ENCODE peak calls at places on chromosomes 5 and 9, in eight cellular contexts. One of them, this sample, is unnamed.

GRCh38 chr9:75432386-75432785 is 344.1 kb downstream of the OSTF1 start:
- DNase-seq in brain microvascular endothelial cell: no peak
- DNase-seq in thyroid gland: no peak
- DNase-seq in cardiac muscle cell: no peak
- DNase-seq in fibroblast of mammary gland: no peak
- DNase-seq in NB4: no peak
- DNase-seq in Peyer's patch: no peak
- DNase-seq in adrenal gland: peak
- DNase-seq in this sample: no peak

GRCh38 chr5:53087596-53087995 is 22.0 kb downstream of the MOCS2 start:
- DNase-seq in Peyer's patch: no peak
- DNase-seq in adrenal gland: no peak
- DNase-seq in thyroid gland: no peak
- DNase-seq in brain microvascular endothelial cell: no peak
- DNase-seq in NB4: no peak
- DNase-seq in cardiac muscle cell: peak
- DNase-seq in fibroblast of mammary gland: no peak
- DNase-seq in this sample: no peak

GRCh38 chr5:145697251-145698016 is 137.7 kb downstream of the PRELID2 start:
- DNase-seq in fibroblast of mammary gland: peak
- DNase-seq in thyroid gland: no peak
- DNase-seq in Peyer's patch: no peak
- DNase-seq in NB4: peak
- DNase-seq in brain microvascular endothelial cell: peak
- DNase-seq in adrenal gland: peak
- DNase-seq in cardiac muscle cell: peak
- DNase-seq in this sample: no peak

GRCh38 chr9:4933177-4933576 is 51.9 kb upstream of the JAK2 start:
- DNase-seq in cardiac muscle cell: peak
- DNase-seq in fibroblast of mammary gland: peak
- DNase-seq in Peyer's patch: no peak
- DNase-seq in brain microvascular endothelial cell: no peak
- DNase-seq in adrenal gland: no peak
- DNase-seq in thyroid gland: peak
- DNase-seq in NB4: no peak
- DNase-seq in this sample: no peak

GRCh38 chr9:127182901-127183746 is 60.7 kb upstream of the ANGPTL2 start:
- DNase-seq in fibroblast of mammary gland: peak
- DNase-seq in NB4: peak
- DNase-seq in brain microvascular endothelial cell: peak
- DNase-seq in cardiac muscle cell: no peak
- DNase-seq in thyroid gland: no peak
- DNase-seq in Peyer's patch: peak
- DNase-seq in adrenal gland: peak
- DNase-seq in this sample: no peak

GRCh38 chr9:134306583-134307222 is 19.6 kb upstream of the RXRA start:
- DNase-seq in brain microvascular endothelial cell: no peak
- DNase-seq in NB4: no peak
- DNase-seq in thyroid gland: no peak
- DNase-seq in fibroblast of mammary gland: no peak
- DNase-seq in Peyer's patch: peak
- DNase-seq in cardiac muscle cell: no peak
- DNase-seq in adrenal gland: no peak
- DNase-seq in this sample: no peak

GRCh38 chr9:110383491-110383890 is 45.8 kb upstream of the TXNDC8 start:
- DNase-seq in thyroid gland: no peak
- DNase-seq in Peyer's patch: no peak
- DNase-seq in fibroblast of mammary gland: no peak
- DNase-seq in adrenal gland: no peak
- DNase-seq in brain microvascular endothelial cell: no peak
- DNase-seq in cardiac muscle cell: no peak
- DNase-seq in NB4: no peak
- DNase-seq in this sample: no peak

GRCh38 chr9:98251554-98251953 is 3.9 kb downstream of the TBC1D2 start:
- DNase-seq in cardiac muscle cell: peak
- DNase-seq in Peyer's patch: no peak
- DNase-seq in brain microvascular endothelial cell: peak
- DNase-seq in fibroblast of mammary gland: peak
- DNase-seq in adrenal gland: no peak
- DNase-seq in NB4: no peak
- DNase-seq in thyroid gland: no peak
- DNase-seq in this sample: no peak

GRCh38 chr5:73333944-73334703 is 114.5 kb downstream of the FOXD1 start:
- DNase-seq in cardiac muscle cell: no peak
- DNase-seq in NB4: no peak
- DNase-seq in brain microvascular endothelial cell: no peak
- DNase-seq in fibroblast of mammary gland: no peak
- DNase-seq in Peyer's patch: no peak
- DNase-seq in adrenal gland: no peak
- DNase-seq in thyroid gland: no peak
- DNase-seq in this sample: no peak

GRCh38 chr9:99197987-99198386 is 23.8 kb downstream of the ALG2 start:
- DNase-seq in brain microvascular endothelial cell: no peak
- DNase-seq in cardiac muscle cell: no peak
- DNase-seq in adrenal gland: no peak
- DNase-seq in Peyer's patch: no peak
- DNase-seq in fibroblast of mammary gland: no peak
- DNase-seq in NB4: no peak
- DNase-seq in thyroid gland: no peak
- DNase-seq in this sample: no peak

GRCh38 chr5:135185461-135186075 is 151.5 kb upstream of the PITX1 start:
- DNase-seq in thyroid gland: peak
- DNase-seq in brain microvascular endothelial cell: no peak
- DNase-seq in adrenal gland: no peak
- DNase-seq in cardiac muscle cell: peak
- DNase-seq in fibroblast of mammary gland: peak
- DNase-seq in NB4: no peak
- DNase-seq in Peyer's patch: no peak
- DNase-seq in this sample: no peak

GRCh38 chr5:14528926-14529325 is 52.7 kb upstream of the OTULINL start:
- DNase-seq in adrenal gland: no peak
- DNase-seq in cardiac muscle cell: no peak
- DNase-seq in Peyer's patch: no peak
- DNase-seq in thyroid gland: no peak
- DNase-seq in brain microvascular endothelial cell: no peak
- DNase-seq in NB4: no peak
- DNase-seq in fibroblast of mammary gland: no peak
- DNase-seq in this sample: no peak

DNA sequence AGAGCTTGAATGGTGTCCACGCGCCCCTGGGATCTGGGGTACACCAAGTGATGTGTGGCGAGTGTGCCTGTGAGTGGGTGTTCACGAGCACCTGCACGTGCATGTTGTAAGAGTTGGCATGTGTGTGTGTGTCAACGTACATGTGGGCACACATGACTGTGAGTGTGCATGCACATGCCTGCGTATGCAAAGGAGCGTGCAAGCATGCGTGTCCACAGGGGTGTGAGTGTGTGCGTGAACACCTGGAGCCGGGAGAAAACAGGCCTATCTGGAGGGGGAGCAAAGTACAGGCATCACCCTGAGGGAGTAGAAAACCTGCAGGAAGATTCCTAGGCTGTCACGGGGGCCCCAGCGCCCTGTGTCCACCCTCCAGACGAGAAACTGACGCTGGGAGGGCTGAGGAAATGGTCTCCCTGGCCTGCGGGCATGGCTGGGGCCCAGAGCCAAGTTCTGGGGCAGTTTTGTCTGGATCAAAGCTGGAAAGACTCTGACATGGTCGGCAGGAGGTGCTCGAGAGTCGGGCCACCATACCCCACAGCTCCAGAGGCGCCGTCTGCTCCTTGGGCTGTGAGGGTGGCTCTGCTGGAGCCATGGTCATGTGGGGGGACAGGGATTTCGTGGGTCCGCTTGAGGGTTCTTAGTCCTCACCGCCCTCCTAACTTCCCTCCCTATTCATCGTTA is 31.8 kb downstream of the PTGES start:
- DNase-seq in cardiac muscle cell: no peak
- DNase-seq in fibroblast of mammary gland: no peak
- DNase-seq in brain microvascular endothelial cell: no peak
- DNase-seq in NB4: no peak
- DNase-seq in Peyer's patch: no peak
- DNase-seq in adrenal gland: no peak
- DNase-seq in thyroid gland: no peak
- DNase-seq in this sample: no peak
- TF ChIP-seq CTCF in cardiac muscle cell: no peak
- TF ChIP-seq CTCF in fibroblast of mammary gland: no peak
- TF ChIP-seq CTCF in brain microvascular endothelial cell: peak
- TF ChIP-seq CTCF in NB4: no peak
- TF ChIP-seq CTCF in Peyer's patch: no peak
- TF ChIP-seq CTCF in adrenal gland: no peak
- TF ChIP-seq CTCF in thyroid gland: no peak
- TF ChIP-seq CTCF in this sample: no peak

DNA sequence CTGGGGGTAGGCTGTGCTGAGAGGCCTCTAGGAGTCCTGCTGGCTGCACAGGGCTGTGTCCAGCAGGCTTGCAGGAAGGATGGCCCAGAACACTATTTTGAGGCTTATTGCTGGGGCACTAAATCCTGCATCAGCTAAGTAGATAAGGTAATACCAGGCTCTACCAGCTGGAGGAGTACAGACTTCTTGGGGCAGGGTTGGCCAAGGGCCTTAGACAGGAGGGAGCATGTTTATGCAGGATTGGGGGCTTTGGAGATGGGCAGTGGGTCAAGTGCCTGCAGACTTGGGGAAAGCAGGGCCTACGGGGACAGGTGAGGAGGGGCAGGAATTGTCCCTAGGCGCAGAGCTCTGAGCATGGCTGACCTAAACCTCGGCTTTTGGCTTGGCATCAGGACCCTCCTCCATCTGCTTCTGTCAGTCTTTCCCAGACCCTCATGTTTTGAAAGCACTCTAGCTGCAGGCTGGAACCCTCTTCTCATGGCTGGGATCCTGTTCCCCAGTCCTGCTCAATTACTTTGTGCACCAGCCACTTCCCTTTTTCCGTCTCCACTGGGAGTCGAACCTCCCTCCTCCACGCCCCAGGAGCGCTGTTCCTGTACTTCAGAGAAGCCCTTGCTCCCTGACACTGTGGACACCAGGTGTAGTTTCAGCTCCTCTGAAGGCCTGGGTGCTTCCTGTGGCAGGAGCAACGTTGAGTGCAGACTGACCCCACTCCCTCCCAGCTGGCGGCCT is 61.0 kb upstream of the SPTLC1 start:
- DNase-seq in Peyer's patch: no peak
- DNase-seq in adrenal gland: no peak
- DNase-seq in thyroid gland: no peak
- DNase-seq in NB4: peak
- DNase-seq in fibroblast of mammary gland: no peak
- DNase-seq in brain microvascular endothelial cell: no peak
- DNase-seq in cardiac muscle cell: no peak
- DNase-seq in this sample: no peak
- TF ChIP-seq CTCF in Peyer's patch: no peak
- TF ChIP-seq CTCF in adrenal gland: peak
- TF ChIP-seq CTCF in thyroid gland: no peak
- TF ChIP-seq CTCF in NB4: peak
- TF ChIP-seq CTCF in fibroblast of mammary gland: peak
- TF ChIP-seq CTCF in brain microvascular endothelial cell: peak
- TF ChIP-seq CTCF in cardiac muscle cell: peak
- TF ChIP-seq CTCF in this sample: peak

DNA sequence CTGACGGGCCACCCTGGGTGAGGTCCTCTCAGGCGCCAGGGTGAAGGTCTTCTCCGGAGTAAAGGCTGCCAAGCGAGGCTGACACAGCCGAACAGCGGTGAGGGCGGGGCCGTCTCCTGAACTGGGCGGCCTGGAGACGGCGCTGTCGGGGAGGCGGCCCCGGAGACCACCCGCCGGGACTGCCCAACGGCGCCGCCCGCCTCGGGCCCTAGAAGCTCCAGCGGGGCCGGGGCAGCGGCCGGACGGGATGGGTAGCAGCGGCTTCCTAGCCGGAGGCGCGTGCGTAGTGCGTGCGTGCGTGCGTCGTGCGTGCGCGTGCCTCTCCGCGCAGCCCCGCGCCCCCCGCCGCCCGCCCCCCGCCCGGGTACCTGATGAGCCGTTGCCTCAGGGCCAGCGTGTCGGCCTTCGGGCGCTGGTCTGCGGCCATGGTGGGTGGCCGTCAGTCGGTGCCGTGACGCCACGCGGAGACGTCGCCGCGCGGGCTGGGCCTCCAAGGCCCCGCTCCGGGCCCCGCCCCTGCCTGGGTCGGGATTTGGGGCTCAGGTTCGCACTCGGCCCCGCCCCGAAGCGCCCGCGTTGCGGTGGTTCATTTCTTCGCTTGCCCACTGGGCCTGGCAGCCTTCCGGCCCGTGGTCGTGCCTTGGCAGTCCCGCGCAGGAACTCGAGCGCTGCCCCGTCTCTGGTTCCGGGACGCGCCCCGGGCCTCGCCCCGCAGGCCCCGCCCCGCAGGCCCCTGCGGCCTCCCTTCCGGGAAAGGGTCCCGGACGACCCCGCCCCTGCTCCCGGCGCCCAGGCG is at the start of gene PHYKPL:
- DNase-seq in cardiac muscle cell: peak
- DNase-seq in adrenal gland: peak
- DNase-seq in NB4: peak
- DNase-seq in fibroblast of mammary gland: peak
- DNase-seq in thyroid gland: peak
- DNase-seq in Peyer's patch: peak
- DNase-seq in brain microvascular endothelial cell: peak
- DNase-seq in this sample: no peak
- TF ChIP-seq CTCF in cardiac muscle cell: peak
- TF ChIP-seq CTCF in adrenal gland: no peak
- TF ChIP-seq CTCF in NB4: no peak
- TF ChIP-seq CTCF in fibroblast of mammary gland: no peak
- TF ChIP-seq CTCF in thyroid gland: no peak
- TF ChIP-seq CTCF in Peyer's patch: no peak
- TF ChIP-seq CTCF in brain microvascular endothelial cell: no peak
- TF ChIP-seq CTCF in this sample: peak

GRCh38 chr5:42759456-42759855 is 2.8 kb downstream of the CCDC152 start:
- DNase-seq in thyroid gland: no peak
- DNase-seq in fibroblast of mammary gland: no peak
- DNase-seq in brain microvascular endothelial cell: peak
- DNase-seq in NB4: no peak
- DNase-seq in adrenal gland: no peak
- DNase-seq in Peyer's patch: no peak
- DNase-seq in cardiac muscle cell: no peak
- DNase-seq in this sample: no peak
- TF ChIP-seq CTCF in thyroid gland: no peak
- TF ChIP-seq CTCF in fibroblast of mammary gland: no peak
- TF ChIP-seq CTCF in brain microvascular endothelial cell: no peak
- TF ChIP-seq CTCF in NB4: no peak
- TF ChIP-seq CTCF in adrenal gland: no peak
- TF ChIP-seq CTCF in Peyer's patch: no peak
- TF ChIP-seq CTCF in cardiac muscle cell: no peak
- TF ChIP-seq CTCF in this sample: no peak

This sample was measured in BJ.